ENCODE peak calls at places on chromosomes 2 and 18, in seven cellular contexts. One of them, this sample, is unnamed.

GRCh38 chr2:152573168-152573567 is 144.1 kb downstream of the PRPF40A start:
- DNase-seq in HCT116: peak
- DNase-seq in HepG2: no peak
- DNase-seq in H1: no peak
- DNase-seq in K562: peak
- DNase-seq in SK-N-SH: peak
- DNase-seq in GM12878: peak
- DNase-seq in this sample: no peak

GRCh38 chr2:4424153-4424552 is 720.8 kb downstream of the DCDC2C start:
- DNase-seq in HCT116: no peak
- DNase-seq in HepG2: no peak
- DNase-seq in H1: no peak
- DNase-seq in SK-N-SH: no peak
- DNase-seq in GM12878: no peak
- DNase-seq in K562: no peak
- DNase-seq in this sample: no peak

GRCh38 chr2:58195668-58196067 is 45.5 kb downstream of the FANCL start:
- DNase-seq in H1: no peak
- DNase-seq in K562: no peak
- DNase-seq in SK-N-SH: no peak
- DNase-seq in HepG2: no peak
- DNase-seq in HCT116: no peak
- DNase-seq in GM12878: no peak
- DNase-seq in this sample: no peak

GRCh38 chr18:12092398-12093229 is 1.0 kb upstream of the ANKRD62 start:
- DNase-seq in HCT116: peak
- DNase-seq in SK-N-SH: peak
- DNase-seq in H1: no peak
- DNase-seq in GM12878: peak
- DNase-seq in K562: peak
- DNase-seq in HepG2: peak
- DNase-seq in this sample: peak

GRCh38 chr2:20393986-20394385 is 43.3 kb upstream of the PUM2 start:
- DNase-seq in HCT116: no peak
- DNase-seq in H1: no peak
- DNase-seq in GM12878: no peak
- DNase-seq in SK-N-SH: no peak
- DNase-seq in K562: no peak
- DNase-seq in HepG2: no peak
- DNase-seq in this sample: no peak

GRCh38 chr18:44709297-44710117 is 28.8 kb downstream of the SETBP1 start:
- DNase-seq in HCT116: no peak
- DNase-seq in GM12878: peak
- DNase-seq in SK-N-SH: no peak
- DNase-seq in K562: no peak
- DNase-seq in H1: no peak
- DNase-seq in HepG2: no peak
- DNase-seq in this sample: no peak

GRCh38 chr2:162070228-162070918 is 3.6 kb downstream of the DPP4 start:
- DNase-seq in HCT116: no peak
- DNase-seq in HepG2: no peak
- DNase-seq in H1: no peak
- DNase-seq in GM12878: no peak
- DNase-seq in K562: no peak
- DNase-seq in SK-N-SH: no peak
- DNase-seq in this sample: no peak

GRCh38 chr18:10304853-10305252 is 149.6 kb upstream of the APCDD1 start:
- DNase-seq in HepG2: no peak
- DNase-seq in K562: no peak
- DNase-seq in GM12878: no peak
- DNase-seq in H1: no peak
- DNase-seq in HCT116: no peak
- DNase-seq in SK-N-SH: no peak
- DNase-seq in this sample: no peak

GRCh38 chr2:42823744-42824453 is 31.5 kb upstream of the HAAO start:
- DNase-seq in K562: no peak
- DNase-seq in HCT116: no peak
- DNase-seq in SK-N-SH: no peak
- DNase-seq in HepG2: no peak
- DNase-seq in GM12878: no peak
- DNase-seq in H1: no peak
- DNase-seq in this sample: no peak
- TF ChIP-seq JUND in K562: no peak
- TF ChIP-seq JUND in HCT116: no peak
- TF ChIP-seq JUND in SK-N-SH: no peak
- TF ChIP-seq JUND in HepG2: no peak
- TF ChIP-seq JUND in GM12878: no peak
- TF ChIP-seq JUND in H1: no peak
- TF ChIP-seq JUND in this sample: no peak

GRCh38 chr2:134567666-134568065 is 151.1 kb downstream of the TMEM163 start:
- DNase-seq in H1: no peak
- DNase-seq in GM12878: no peak
- DNase-seq in SK-N-SH: no peak
- DNase-seq in K562: no peak
- DNase-seq in HCT116: no peak
- DNase-seq in HepG2: no peak
- DNase-seq in this sample: no peak
- TF ChIP-seq JUND in H1: no peak
- TF ChIP-seq JUND in GM12878: no peak
- TF ChIP-seq JUND in SK-N-SH: no peak
- TF ChIP-seq JUND in K562: no peak
- TF ChIP-seq JUND in HCT116: no peak
- TF ChIP-seq JUND in HepG2: no peak
- TF ChIP-seq JUND in this sample: no peak

GRCh38 chr2:112184121-112184520 is 45.9 kb downstream of the FBLN7 start:
- DNase-seq in K562: no peak
- DNase-seq in H1: no peak
- DNase-seq in SK-N-SH: no peak
- DNase-seq in HCT116: no peak
- DNase-seq in GM12878: no peak
- DNase-seq in HepG2: no peak
- DNase-seq in this sample: no peak

GRCh38 chr2:112181571-112182290 is 43.5 kb downstream of the FBLN7 start:
- DNase-seq in HCT116: no peak
- DNase-seq in SK-N-SH: no peak
- DNase-seq in HepG2: no peak
- DNase-seq in GM12878: no peak
- DNase-seq in H1: no peak
- DNase-seq in K562: no peak
- DNase-seq in this sample: no peak

GRCh38 chr2:112183327-112184025 is 45.3 kb downstream of the FBLN7 start:
- DNase-seq in HCT116: no peak
- DNase-seq in H1: no peak
- DNase-seq in K562: no peak
- DNase-seq in GM12878: no peak
- DNase-seq in SK-N-SH: no peak
- DNase-seq in HepG2: no peak
- DNase-seq in this sample: no peak

GRCh38 chr2:112185131-112185530 is 46.9 kb downstream of the FBLN7 start:
- DNase-seq in H1: no peak
- DNase-seq in SK-N-SH: no peak
- DNase-seq in HepG2: no peak
- DNase-seq in HCT116: no peak
- DNase-seq in GM12878: no peak
- DNase-seq in K562: no peak
- DNase-seq in this sample: no peak

GRCh38 chr2:112182581-112183034 is 44.4 kb downstream of the FBLN7 start:
- DNase-seq in K562: no peak
- DNase-seq in GM12878: no peak
- DNase-seq in H1: no peak
- DNase-seq in SK-N-SH: no peak
- DNase-seq in HCT116: no peak
- DNase-seq in HepG2: no peak
- DNase-seq in this sample: no peak
- TF ChIP-seq JUND in K562: no peak
- TF ChIP-seq JUND in GM12878: no peak
- TF ChIP-seq JUND in H1: no peak
- TF ChIP-seq JUND in SK-N-SH: no peak
- TF ChIP-seq JUND in HCT116: no peak
- TF ChIP-seq JUND in HepG2: no peak
- TF ChIP-seq JUND in this sample: no peak

GRCh38 chr2:60992985-60993392 is 24.5 kb upstream of the PEX13 start:
- DNase-seq in H1: no peak
- DNase-seq in GM12878: peak
- DNase-seq in SK-N-SH: no peak
- DNase-seq in HCT116: no peak
- DNase-seq in K562: no peak
- DNase-seq in HepG2: no peak
- DNase-seq in this sample: no peak
- TF ChIP-seq JUND in H1: no peak
- TF ChIP-seq JUND in GM12878: peak
- TF ChIP-seq JUND in SK-N-SH: no peak
- TF ChIP-seq JUND in HCT116: no peak
- TF ChIP-seq JUND in K562: no peak
- TF ChIP-seq JUND in HepG2: no peak
- TF ChIP-seq JUND in this sample: no peak

This sample was measured in T47D.